ENCODE peak calls at places on chromosomes 11 and 22, in seven cellular contexts. K is GM12891, G is SK-N-SH, L is K562, E is GM12878, H is HepG2, M is GM12892. O is an unnamed sample.

GRCh38 chr11:43419460-43419859 is 60.7 kb downstream of the TTC17 start:
- DNase-seq in K (no peak), G (peak), L (peak), E (no peak), H (peak), M (no peak), O (no peak)

GRCh38 chr11:130636672-130637463 is 188.4 kb downstream of the ADAMTS15 start:
- DNase-seq in K (no peak), G (no peak), L (no peak), E (no peak), H (peak), M (no peak), O (no peak)

GRCh38 chr22:25566812-25567211 is 2.3 kb downstream of the GRK3 start:
- DNase-seq in K (no peak), G (no peak), L (no peak), E (no peak), H (no peak), M (no peak), O (no peak)

GRCh38 chr22:40408718-40409612 is 38.6 kb downstream of the SGSM3 start:
- DNase-seq in K (no peak), G (no peak), L (no peak), E (no peak), H (no peak), M (no peak), O (no peak)

GRCh38 chr22:40324468-40325305 is 21.6 kb upstream of the ADSL start:
- DNase-seq in K (no peak), G (no peak), L (no peak), E (no peak), H (no peak), M (no peak), O (no peak)

GRCh38 chr22:31339148-31339832 is 6.9 kb downstream of the PATZ1 start:
- DNase-seq in K (no peak), G (no peak), L (no peak), E (no peak), H (peak), M (no peak), O (no peak)

GRCh38 chr11:74000307-74000630 is 8.6 kb downstream of the UCP3 start:
- DNase-seq in K (no peak), G (no peak), L (no peak), E (no peak), H (no peak), M (no peak), O (no peak)

GRCh38 chr22:47210686-47211085 is 448.2 kb downstream of the TBC1D22A start:
- DNase-seq in K (no peak), G (no peak), L (no peak), E (no peak), H (no peak), M (no peak), O (peak)

GRCh38 chr22:47626428-47627390 is 864.3 kb downstream of the TBC1D22A start:
- DNase-seq in K (no peak), G (no peak), L (peak), E (no peak), H (peak), M (no peak), O (no peak)

GRCh38 chr22:50044485-50045143 is 13.5 kb downstream of the TTLL8 start:
- DNase-seq in K (no peak), G (peak), L (no peak), E (no peak), H (no peak), M (no peak), O (no peak)

GRCh38 chr11:23021287-23021863 is 161.1 kb upstream of the CCDC179 start:
- DNase-seq in K (peak), G (peak), L (peak), E (no peak), H (peak), M (no peak), O (peak)

GRCh38 chr11:122998727-122999370 is 17.2 kb upstream of the BSX start:
- DNase-seq in K (no peak), G (no peak), L (no peak), E (no peak), H (no peak), M (no peak), O (peak)

GRCh38 chr22:37218771-37219411 is 6.6 kb upstream of the SSTR3 start:
- DNase-seq in K (peak), G (no peak), L (no peak), E (peak), H (no peak), M (peak), O (no peak)

GRCh38 chr11:64437426-64437825 is 78.5 kb downstream of the RPS6KA4 start:
- DNase-seq in K (no peak), G (no peak), L (no peak), E (no peak), H (no peak), M (no peak), O (no peak)

GRCh38 chr11:115222218-115222862 is 281.9 kb downstream of the CADM1 start:
- DNase-seq in K (peak), G (no peak), L (peak), E (peak), H (peak), M (peak), O (no peak)

GRCh38 chr11:8263769-8264410 is at the start of gene LMO1:
- DNase-seq in K (peak), G (peak), L (peak), E (no peak), H (peak), M (peak), O (no peak)

GRCh38 chr11:83641511-83641910 is 355.3 kb upstream of the CCDC90B start:
- DNase-seq in K (no peak), G (no peak), L (no peak), E (no peak), H (no peak), M (no peak), O (no peak)

GRCh38 chr22:29473001-29473400 is 7.0 kb upstream of the NEFH start:
- DNase-seq in K (no peak), G (no peak), L (no peak), E (no peak), H (no peak), M (no peak), O (no peak)

GRCh38 chr11:110429614-110430266 is at the start of gene FDX1:
- DNase-seq in K (peak), G (peak), L (peak), E (peak), H (peak), M (peak), O (peak)

GRCh38 chr11:114239632-114240224 is 56.5 kb upstream of the NNMT start:
- DNase-seq in K (no peak), G (no peak), L (peak), E (no peak), H (no peak), M (no peak), O (no peak)

GRCh38 chr11:120180571-120181445 is 30.0 kb upstream of the OAF start:
- DNase-seq in K (no peak), G (no peak), L (peak), E (no peak), H (peak), M (no peak), O (peak)

GRCh38 chr22:43446881-43447280 is 35.1 kb downstream of the MPPED1 start:
- DNase-seq in K (no peak), G (no peak), L (no peak), E (no peak), H (no peak), M (no peak), O (no peak)

GRCh38 chr22:21690401-21690801 is 24.6 kb downstream of the PPIL2 start:
- DNase-seq in K (no peak), G (no peak), L (no peak), E (peak), H (no peak), M (no peak), O (no peak)

GRCh38 chr11:29260939-29261705 is 755.7 kb downstream of the KCNA4 start:
- DNase-seq in K (no peak), G (no peak), L (no peak), E (no peak), H (peak), M (no peak), O (no peak)
- TF ChIP-seq TAF1 in K (no peak), G (no peak), L (no peak), E (no peak), H (no peak), M (no peak), O (no peak)

GRCh38 chr11:3809624-3809928 is 1.2 kb downstream of the PGAP2 start:
- DNase-seq in K (no peak), G (no peak), L (no peak), E (no peak), H (no peak), M (no peak), O (no peak)

GRCh38 chr11:3810951-3811350 is 2.6 kb downstream of the PGAP2 start:
- DNase-seq in K (no peak), G (no peak), L (no peak), E (no peak), H (no peak), M (no peak), O (no peak)

GRCh38 chr11:3810446-3810845 is 2.1 kb downstream of the PGAP2 start:
- DNase-seq in K (no peak), G (no peak), L (no peak), E (no peak), H (no peak), M (no peak), O (no peak)

GRCh38 chr11:3808846-3809623 is 675 bp downstream of the PGAP2 start:
- DNase-seq in K (peak), G (peak), L (peak), E (peak), H (peak), M (peak), O (no peak)

DNA sequence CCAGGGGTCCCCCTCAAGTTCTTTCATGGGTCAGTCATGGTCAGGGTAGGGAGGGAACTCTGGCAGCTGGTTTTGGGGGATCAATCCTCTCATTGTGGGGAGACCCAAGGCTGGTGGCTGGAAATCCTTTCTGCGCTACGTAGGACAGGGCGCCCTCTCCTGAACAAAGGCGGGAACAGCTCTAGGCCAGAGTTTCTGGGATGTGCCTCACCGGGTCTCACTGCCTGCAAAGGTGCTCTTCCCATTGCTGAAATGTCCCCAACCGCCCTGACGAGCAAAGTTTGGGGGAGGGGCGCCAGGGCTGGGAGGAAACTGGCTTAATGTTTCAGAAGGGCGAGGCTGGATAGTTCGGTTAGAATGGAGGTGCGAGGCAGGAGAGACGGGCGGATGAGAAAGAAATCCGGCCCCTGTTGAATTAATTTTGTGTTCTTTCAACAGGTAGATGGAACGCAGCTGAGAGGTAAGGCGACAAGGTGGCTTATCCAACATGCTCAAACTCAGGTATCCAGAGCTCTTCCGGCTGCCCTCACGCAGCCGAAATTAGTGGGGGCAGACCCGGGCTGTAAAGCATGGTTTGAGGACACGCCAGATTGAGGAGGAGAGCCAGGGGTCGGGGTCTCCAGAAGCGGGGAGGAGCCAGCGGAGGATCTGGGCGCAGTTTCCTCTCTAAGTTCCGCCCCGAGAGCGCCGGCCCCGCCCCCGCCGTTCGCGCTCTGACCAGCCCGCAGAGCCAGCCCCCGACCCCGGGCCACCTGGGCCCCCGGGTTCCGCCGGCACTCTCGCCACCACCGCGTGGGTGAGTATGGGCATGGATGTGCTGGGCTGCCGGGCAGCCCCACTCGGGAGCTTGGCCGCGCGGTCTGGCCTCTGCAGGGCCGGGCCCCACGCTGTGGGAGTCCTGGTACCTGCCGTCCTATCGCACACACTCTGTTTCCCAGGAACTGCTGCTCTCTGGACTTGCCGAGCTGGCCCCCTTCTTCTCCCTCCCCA is at the start of gene PGAP2:
- DNase-seq in K (peak), G (peak), L (peak), E (no peak), H (peak), M (peak), O (peak)
- TF ChIP-seq TAF1 in K (no peak), G (no peak), L (peak), E (no peak), H (no peak), M (peak), O (peak)

DNA sequence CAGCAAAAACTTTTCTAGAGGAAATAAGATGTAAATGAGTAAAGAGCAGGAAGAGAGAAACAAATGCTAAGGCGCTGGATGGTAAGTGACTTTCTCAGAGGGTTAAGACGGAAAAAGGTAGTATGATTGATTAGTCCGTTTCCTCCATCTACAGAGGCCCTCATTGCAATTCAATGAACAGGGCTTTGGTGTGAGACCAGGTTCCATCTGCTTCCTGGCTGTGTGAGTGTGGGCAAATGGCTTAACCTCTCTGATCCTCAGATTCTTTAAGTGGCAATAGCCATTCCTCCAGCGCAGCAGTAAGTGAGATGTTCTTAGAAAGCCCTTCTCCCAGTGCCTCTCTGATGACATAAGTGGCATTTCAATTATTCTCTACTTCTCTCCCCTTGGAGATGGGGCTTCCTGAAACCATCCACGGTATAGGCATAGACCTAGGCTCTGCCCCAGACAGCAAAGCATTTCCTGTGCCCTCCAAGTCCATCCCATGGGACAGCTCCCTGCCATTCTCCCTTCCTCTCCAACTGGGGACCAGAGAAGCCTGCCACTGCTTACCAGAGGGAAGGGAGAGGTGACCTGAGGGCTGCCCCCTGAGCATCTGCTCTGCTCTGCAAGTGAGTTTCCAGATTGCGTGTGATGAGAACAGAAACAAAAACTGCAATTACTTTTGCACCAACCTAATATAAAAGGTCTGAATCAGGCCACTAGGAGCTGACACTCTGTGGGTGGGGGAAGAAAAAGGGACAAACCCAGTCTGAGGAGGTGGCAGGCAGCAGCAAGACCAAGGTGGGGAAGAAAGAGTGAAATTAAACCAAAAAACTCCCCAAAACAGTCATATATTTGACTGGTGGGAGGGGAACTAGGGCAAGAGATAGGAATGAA is 12.7 kb upstream of the CD44 start:
- DNase-seq in K (no peak), G (no peak), L (no peak), E (peak), H (no peak), M (no peak), O (no peak)
- TF ChIP-seq TAF1 in K (no peak), G (no peak), L (no peak), E (peak), H (no peak), M (peak), O (no peak)

GRCh38 chr11:67648796-67649613 is 1.5 kb downstream of the ACY3 start:
- DNase-seq in K (no peak), G (no peak), L (no peak), E (peak), H (no peak), M (peak), O (no peak)
- TF ChIP-seq TAF1 in K (no peak), G (no peak), L (no peak), E (no peak), H (no peak), M (no peak), O (no peak)

DNA sequence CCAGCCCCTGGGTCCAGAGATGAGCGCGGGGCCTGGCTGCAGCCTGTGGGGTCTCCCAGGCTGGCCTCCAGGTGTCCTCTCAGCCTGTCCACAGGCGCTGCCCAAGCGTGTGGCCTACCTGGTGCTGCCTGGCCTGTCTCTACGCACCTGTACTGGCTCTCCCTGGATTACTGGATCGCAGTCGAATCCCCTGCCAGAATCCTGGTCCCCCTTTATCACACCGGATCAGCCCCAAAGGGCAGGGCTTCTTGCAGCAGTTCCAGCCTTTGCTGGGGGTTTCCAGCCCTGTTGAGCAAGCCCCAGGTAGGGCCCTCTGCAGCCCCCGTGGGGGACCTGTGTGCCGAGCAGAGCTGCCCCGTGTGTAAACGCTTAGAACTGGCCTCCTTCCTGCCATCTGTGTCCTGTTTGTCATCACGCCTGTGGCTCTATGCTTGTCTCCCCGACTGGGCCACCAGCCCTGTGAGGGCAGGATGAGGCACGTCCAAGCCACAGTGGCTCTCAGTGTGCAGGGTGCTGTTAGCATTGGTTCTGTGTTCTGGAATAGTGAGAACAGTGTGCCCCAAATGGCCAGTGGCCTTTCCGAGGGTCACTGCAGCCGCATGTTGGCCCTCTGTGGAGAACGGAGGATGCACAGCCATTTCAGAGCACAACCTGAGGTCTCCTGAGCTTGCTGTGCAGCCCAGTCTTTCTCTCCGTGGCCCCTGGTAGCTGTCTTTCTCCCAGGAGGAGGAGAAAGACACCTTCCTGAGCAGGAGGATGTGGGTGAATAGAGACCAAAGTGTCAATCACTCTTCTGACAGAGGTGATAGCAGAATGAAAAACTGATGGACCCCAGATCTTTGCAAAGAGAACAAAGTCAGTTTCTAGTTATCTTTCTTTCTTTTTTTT is 13.9 kb upstream of the TXNRD2 start:
- DNase-seq in K (no peak), G (peak), L (no peak), E (no peak), H (no peak), M (peak), O (no peak)
- TF ChIP-seq TAF1 in K (no peak), G (no peak), L (no peak), E (no peak), H (no peak), M (no peak), O (no peak)

O was measured in H1.